ENCODE peak calls at places on chromosomes 16 and 17, in five cellular contexts. One of them, this sample, is unnamed.

GRCh38 chr17:53719229-53719628 is 103.5 kb upstream of the KIF2B start:
- DNase-seq in prostate gland: no peak
- DNase-seq in transverse colon: no peak
- DNase-seq in stomach: no peak
- DNase-seq in HCT116: no peak
- DNase-seq in this sample: no peak

GRCh38 chr17:63041722-63042121 is 75.7 kb downstream of the TANC2 start:
- DNase-seq in stomach: no peak
- DNase-seq in transverse colon: no peak
- DNase-seq in HCT116: no peak
- DNase-seq in prostate gland: no peak
- DNase-seq in this sample: no peak

GRCh38 chr17:75762513-75763268 is 2.3 kb downstream of the GALK1 start:
- DNase-seq in prostate gland: no peak
- DNase-seq in HCT116: no peak
- DNase-seq in transverse colon: no peak
- DNase-seq in stomach: no peak
- DNase-seq in this sample: no peak

GRCh38 chr16:69720822-69721430 is 5.4 kb downstream of the NQO1 start:
- DNase-seq in stomach: no peak
- DNase-seq in prostate gland: no peak
- DNase-seq in transverse colon: no peak
- DNase-seq in HCT116: no peak
- DNase-seq in this sample: no peak

GRCh38 chr17:17557796-17558195 is 33.7 kb downstream of the PEMT start:
- DNase-seq in transverse colon: no peak
- DNase-seq in HCT116: no peak
- DNase-seq in prostate gland: no peak
- DNase-seq in stomach: peak
- DNase-seq in this sample: no peak

GRCh38 chr16:2296662-2297505 is 29.0 kb upstream of the RNPS1 start:
- DNase-seq in HCT116: peak
- DNase-seq in stomach: peak
- DNase-seq in transverse colon: no peak
- DNase-seq in prostate gland: no peak
- DNase-seq in this sample: peak

GRCh38 chr16:10579965-10580918 is at the start of gene EMP2:
- DNase-seq in prostate gland: peak
- DNase-seq in transverse colon: peak
- DNase-seq in stomach: peak
- DNase-seq in HCT116: peak
- DNase-seq in this sample: peak

GRCh38 chr16:66850115-66850815 is 6.1 kb downstream of the CA7 start:
- DNase-seq in HCT116: no peak
- DNase-seq in transverse colon: no peak
- DNase-seq in prostate gland: no peak
- DNase-seq in stomach: no peak
- DNase-seq in this sample: no peak

GRCh38 chr16:48081656-48082055 is 74.1 kb downstream of the ABCC12 start:
- DNase-seq in transverse colon: no peak
- DNase-seq in prostate gland: no peak
- DNase-seq in stomach: no peak
- DNase-seq in HCT116: no peak
- DNase-seq in this sample: no peak

GRCh38 chr17:63431939-63432804 is 13.9 kb downstream of the CYB561 start:
- DNase-seq in HCT116: no peak
- DNase-seq in stomach: no peak
- DNase-seq in transverse colon: peak
- DNase-seq in prostate gland: peak
- DNase-seq in this sample: peak

GRCh38 chr16:17067882-17068281 is 402.9 kb downstream of the XYLT1 start:
- DNase-seq in stomach: no peak
- DNase-seq in prostate gland: no peak
- DNase-seq in HCT116: no peak
- DNase-seq in transverse colon: no peak
- DNase-seq in this sample: no peak

GRCh38 chr16:68524069-68524820 is 14.8 kb upstream of the ZFP90 start:
- DNase-seq in prostate gland: no peak
- DNase-seq in transverse colon: no peak
- DNase-seq in stomach: no peak
- DNase-seq in HCT116: no peak
- DNase-seq in this sample: no peak

GRCh38 chr17:35557353-35557752 is 3.3 kb downstream of the SLFN14 start:
- DNase-seq in HCT116: no peak
- DNase-seq in stomach: no peak
- DNase-seq in prostate gland: no peak
- DNase-seq in transverse colon: no peak
- DNase-seq in this sample: no peak

GRCh38 chr17:35553310-35553709 is 7.3 kb downstream of the SLFN14 start:
- DNase-seq in stomach: no peak
- DNase-seq in prostate gland: no peak
- DNase-seq in transverse colon: no peak
- DNase-seq in HCT116: no peak
- DNase-seq in this sample: no peak

GRCh38 chr17:35559495-35559894 is 1.1 kb downstream of the SLFN14 start:
- DNase-seq in HCT116: no peak
- DNase-seq in stomach: no peak
- DNase-seq in prostate gland: no peak
- DNase-seq in transverse colon: no peak
- DNase-seq in this sample: no peak

GRCh38 chr17:35554668-35555067 is 6.0 kb downstream of the SLFN14 start:
- DNase-seq in HCT116: no peak
- DNase-seq in stomach: no peak
- DNase-seq in transverse colon: no peak
- DNase-seq in prostate gland: no peak
- DNase-seq in this sample: no peak

DNA sequence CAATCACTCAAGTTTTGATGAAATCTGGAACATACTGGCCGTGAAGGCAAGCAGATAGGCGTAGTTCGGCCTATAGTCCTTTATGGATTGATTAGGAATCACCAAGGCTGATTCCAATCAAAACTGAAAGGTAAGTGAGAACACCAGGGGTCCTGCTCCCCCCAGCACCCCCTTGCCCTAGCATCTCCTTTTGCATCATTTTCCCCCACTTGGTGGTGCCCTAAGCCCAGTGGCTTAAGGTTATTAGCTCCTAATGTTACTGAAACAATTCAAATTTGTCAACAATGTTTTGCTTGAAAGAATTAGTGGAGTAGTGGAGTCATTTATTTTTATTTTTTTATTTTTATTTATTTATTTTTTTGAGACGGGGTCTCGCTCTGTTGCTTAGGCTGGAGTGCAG is 4.9 kb downstream of the SLFN14 start:
- DNase-seq in prostate gland: no peak
- DNase-seq in stomach: no peak
- DNase-seq in transverse colon: no peak
- DNase-seq in HCT116: no peak
- DNase-seq in this sample: no peak
- TF ChIP-seq CTCF in prostate gland: no peak
- TF ChIP-seq CTCF in stomach: no peak
- TF ChIP-seq CTCF in transverse colon: no peak
- TF ChIP-seq CTCF in HCT116: peak
- TF ChIP-seq CTCF in this sample: peak

DNA sequence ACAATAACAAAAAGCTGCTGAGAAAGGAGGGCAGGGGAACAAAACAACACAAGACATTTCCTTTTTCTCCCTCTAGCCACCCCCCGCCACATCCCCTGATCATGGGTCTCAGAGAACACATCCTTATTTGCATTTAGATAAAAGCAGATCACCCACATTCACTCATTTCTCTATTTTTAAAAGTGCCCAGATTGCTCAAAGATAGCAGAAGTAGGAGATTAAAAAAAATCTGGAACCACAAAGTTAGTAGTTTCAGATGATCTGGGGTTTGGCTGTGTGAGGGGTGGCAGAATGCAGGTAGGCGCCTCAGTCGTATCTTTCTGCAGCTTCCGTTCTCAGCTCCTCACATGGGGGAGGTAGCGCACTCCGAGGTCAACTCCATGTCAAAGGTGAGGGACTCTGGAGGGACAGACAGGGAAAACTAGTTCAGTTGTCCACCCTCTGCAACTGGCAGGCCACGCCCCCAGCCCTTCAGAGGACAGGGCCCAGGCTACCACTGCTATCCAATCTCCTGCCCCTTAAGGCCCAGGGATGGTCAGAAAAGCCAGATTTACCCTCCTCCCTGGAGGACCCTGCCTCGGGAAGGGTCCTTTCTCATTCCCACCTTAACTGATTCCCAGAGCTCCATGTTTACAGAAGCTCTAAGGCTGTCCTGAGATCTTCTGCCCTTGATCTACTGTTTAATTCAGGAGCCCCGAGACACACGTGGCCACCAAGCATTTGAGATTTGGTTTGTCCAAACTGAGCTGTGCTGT is 27.3 kb downstream of the STAT5A start:
- DNase-seq in transverse colon: peak
- DNase-seq in prostate gland: no peak
- DNase-seq in stomach: no peak
- DNase-seq in HCT116: no peak
- DNase-seq in this sample: no peak
- TF ChIP-seq POLR2A in transverse colon: no peak
- TF ChIP-seq POLR2A in prostate gland: no peak
- TF ChIP-seq POLR2A in stomach: no peak
- TF ChIP-seq POLR2A in HCT116: no peak
- TF ChIP-seq POLR2A in this sample: no peak

GRCh38 chr17:39979021-39979660 is 1.5 kb upstream of the PSMD3 start:
- DNase-seq in prostate gland: no peak
- DNase-seq in transverse colon: no peak
- DNase-seq in stomach: no peak
- DNase-seq in HCT116: no peak
- DNase-seq in this sample: no peak

GRCh38 chr17:39980402-39981206 is at the start of gene PSMD3:
- DNase-seq in HCT116: peak
- DNase-seq in stomach: peak
- DNase-seq in transverse colon: peak
- DNase-seq in prostate gland: peak
- DNase-seq in this sample: peak

GRCh38 chr17:39982069-39982371 is 1.4 kb downstream of the PSMD3 start:
- DNase-seq in transverse colon: no peak
- DNase-seq in HCT116: no peak
- DNase-seq in stomach: no peak
- DNase-seq in prostate gland: no peak
- DNase-seq in this sample: no peak

GRCh38 chr17:39981207-39982068 is 831 bp downstream of the PSMD3 start:
- DNase-seq in transverse colon: no peak
- DNase-seq in stomach: no peak
- DNase-seq in HCT116: no peak
- DNase-seq in prostate gland: no peak
- DNase-seq in this sample: peak

DNA sequence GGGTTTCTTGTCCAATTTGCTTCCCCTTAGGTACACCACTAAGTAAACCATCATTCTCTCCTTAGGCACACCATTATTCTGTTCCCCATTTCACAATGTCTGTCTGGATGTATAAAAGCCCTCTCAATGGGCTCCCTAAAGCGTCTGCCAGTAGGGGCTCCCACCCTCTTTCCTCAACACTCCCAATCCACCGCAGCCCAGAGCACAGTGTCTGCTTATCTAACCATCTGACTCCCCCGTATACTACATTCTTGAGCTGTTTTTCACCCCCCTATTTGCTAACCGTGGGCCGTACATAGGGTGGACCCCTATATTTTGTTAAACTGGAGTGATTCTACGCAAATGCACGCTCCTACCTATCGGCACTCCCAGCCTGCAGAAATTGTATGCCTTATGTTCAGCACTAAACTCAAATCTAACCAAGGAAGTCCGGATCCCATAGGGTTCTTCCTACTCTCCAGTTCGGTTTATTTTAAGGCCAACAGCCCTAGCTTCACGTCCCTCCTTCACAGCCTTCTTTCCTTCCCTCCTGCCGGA is 674 bp upstream of the PSMD3 start:
- DNase-seq in transverse colon: peak
- DNase-seq in prostate gland: no peak
- DNase-seq in HCT116: no peak
- DNase-seq in stomach: no peak
- DNase-seq in this sample: peak
- TF ChIP-seq CTCF in transverse colon: no peak
- TF ChIP-seq CTCF in prostate gland: no peak
- TF ChIP-seq CTCF in HCT116: no peak
- TF ChIP-seq CTCF in stomach: no peak
- TF ChIP-seq CTCF in this sample: peak

GRCh38 chr16:11587643-11588247 is 1.0 kb upstream of the LITAF start:
- DNase-seq in HCT116: no peak
- DNase-seq in stomach: no peak
- DNase-seq in transverse colon: no peak
- DNase-seq in prostate gland: no peak
- DNase-seq in this sample: no peak

GRCh38 chr16:11586375-11586855 is 304 bp downstream of the LITAF start:
- DNase-seq in transverse colon: no peak
- DNase-seq in prostate gland: no peak
- DNase-seq in stomach: no peak
- DNase-seq in HCT116: no peak
- DNase-seq in this sample: no peak

GRCh38 chr16:11586856-11587642 is at the start of gene LITAF:
- DNase-seq in transverse colon: peak
- DNase-seq in prostate gland: peak
- DNase-seq in HCT116: no peak
- DNase-seq in stomach: peak
- DNase-seq in this sample: peak

GRCh38 chr16:11583889-11584565 is 2.7 kb downstream of the LITAF start:
- DNase-seq in transverse colon: peak
- DNase-seq in HCT116: no peak
- DNase-seq in prostate gland: peak
- DNase-seq in stomach: peak
- DNase-seq in this sample: peak

GRCh38 chr16:11585460-11586374 is 1.0 kb downstream of the LITAF start:
- DNase-seq in prostate gland: no peak
- DNase-seq in HCT116: no peak
- DNase-seq in transverse colon: peak
- DNase-seq in stomach: peak
- DNase-seq in this sample: peak
- TF ChIP-seq POLR2A in prostate gland: no peak
- TF ChIP-seq POLR2A in HCT116: no peak
- TF ChIP-seq POLR2A in transverse colon: peak
- TF ChIP-seq POLR2A in stomach: no peak
- TF ChIP-seq POLR2A in this sample: no peak

DNA sequence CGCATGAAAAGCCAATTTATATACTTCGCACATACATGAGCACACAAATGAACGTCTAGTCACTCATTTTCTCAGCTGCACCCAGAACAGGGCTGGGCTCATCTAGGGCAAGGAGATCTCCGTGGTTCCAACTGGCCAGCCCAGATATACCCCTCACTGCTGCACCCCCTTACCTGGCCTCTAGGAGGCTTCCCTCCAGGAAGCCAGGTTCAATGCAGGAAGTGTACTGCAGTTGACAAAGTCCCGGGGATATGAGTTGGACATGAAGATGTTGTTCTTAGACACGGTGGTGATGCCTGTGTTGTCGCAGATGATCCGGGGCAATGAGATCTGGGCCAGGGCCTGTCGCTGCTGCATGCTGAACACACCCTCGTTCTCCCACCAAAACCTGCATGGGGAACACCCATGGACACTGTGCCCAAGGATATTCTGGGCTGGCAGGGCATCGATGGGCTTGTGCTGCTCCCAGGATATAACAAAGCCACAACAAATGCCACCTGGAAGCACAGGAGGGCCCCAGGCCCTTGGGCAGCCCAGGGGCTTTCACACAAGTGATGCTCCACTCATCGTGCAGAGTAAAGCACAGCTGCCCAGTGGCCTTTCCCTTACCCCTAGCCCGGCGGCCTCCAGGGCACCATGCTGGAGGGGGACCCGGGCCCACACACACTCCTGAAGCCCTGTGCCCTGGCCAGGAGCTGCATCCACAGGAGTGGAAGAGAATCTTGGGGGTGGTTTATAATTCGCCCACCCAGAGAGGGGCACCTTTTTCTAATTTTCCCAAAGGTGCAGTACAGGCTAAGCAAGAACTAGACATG is 10.1 kb downstream of the MPO start:
- DNase-seq in transverse colon: no peak
- DNase-seq in prostate gland: no peak
- DNase-seq in HCT116: peak
- DNase-seq in stomach: peak
- DNase-seq in this sample: peak
- TF ChIP-seq CTCF in transverse colon: no peak
- TF ChIP-seq CTCF in prostate gland: no peak
- TF ChIP-seq CTCF in HCT116: peak
- TF ChIP-seq CTCF in stomach: no peak
- TF ChIP-seq CTCF in this sample: peak